ENCODE peak calls at places on chromosomes 4 and X, in ten cellular contexts. Z is heart right ventricle; C is mucosa of gallbladder; U is effector memory CD4-positive, alpha-beta T cell; Y is HEK293T; J is A549; A is foreskin keratinocyte; G is GM04503; K is DMS79; S is progenitor cell of endocrine pancreas. T is an unnamed sample.

GRCh38 chrX:45758319-45758718 is 557.6 kb upstream of the DIPK2B start:
- DNase-seq in Z (no peak), C (no peak), U (peak; percentile 27), Y (no peak), J (no peak), A (peak; percentile 76), G (peak; percentile 81), K (no peak), S (no peak), T (no peak)

GRCh38 chr4:115229873-115230272 is 116.5 kb upstream of the NDST4 start:
- DNase-seq in Z (no peak), C (no peak), U (no peak), Y (no peak), J (no peak), A (no peak), G (no peak), K (no peak), S (no peak), T (no peak)

GRCh38 chrX:123849096-123849495 is 10.8 kb upstream of the XIAP start:
- DNase-seq in Z (no peak), C (no peak), U (no peak), Y (no peak), J (no peak), A (no peak), G (no peak), K (no peak), S (no peak), T (no peak)

GRCh38 chrX:19602866-19603620 is 87.7 kb upstream of the MAP3K15 start:
- DNase-seq in Z (no peak), C (no peak), U (no peak), Y (no peak), J (peak; percentile 76), A (peak; percentile 69), G (peak; percentile 31), K (no peak), S (no peak), T (peak; percentile 83)

GRCh38 chrX:43405191-43405590 is 250.9 kb upstream of the MAOA start:
- DNase-seq in Z (no peak), C (no peak), U (no peak), Y (no peak), J (no peak), A (no peak), G (no peak), K (no peak), S (no peak), T (no peak)

GRCh38 chrX:39725928-39726619 is 371.7 kb downstream of the BCOR start:
- DNase-seq in Z (no peak), C (no peak), U (no peak), Y (no peak), J (no peak), A (no peak), G (peak; percentile 75), K (no peak), S (no peak), T (no peak)

GRCh38 chr4:10082047-10082446 is 34.6 kb downstream of the WDR1 start:
- DNase-seq in Z (no peak), C (no peak), U (no peak), Y (no peak), J (no peak), A (no peak), G (no peak), K (no peak), S (no peak), T (no peak)

GRCh38 chrX:154013614-154014360 is 5.9 kb downstream of the IRAK1 start:
- DNase-seq in Z (peak; percentile 40), C (no peak), U (peak; percentile 29), Y (peak; percentile 78), J (peak; percentile 42), A (no peak), G (no peak), K (no peak), S (peak; percentile 32), T (no peak)

GRCh38 chrX:74117962-74118361 is 186.0 kb upstream of the ZCCHC13 start:
- DNase-seq in Z (no peak), C (no peak), U (no peak), Y (no peak), J (no peak), A (peak; percentile 8), G (no peak), K (no peak), S (no peak), T (no peak)

GRCh38 chrX:2299871-2300270 is 200.9 kb downstream of the DHRSX start:
- DNase-seq in Z (no peak), C (no peak), U (no peak), Y (no peak), J (no peak), A (no peak), G (no peak), K (no peak), S (no peak), T (no peak)

T was measured in PC-9.